ENCODE peak calls at places on chromosomes 12 and 14, in six cellular contexts. One of them, this sample, is unnamed. For H3K4me1, the result is how much of the 10 kb centered on the place peaks cover.

GRCh38 chr12:70626180-70626579 is 11.0 kb downstream of the PTPRB start:
- DNase-seq in pancreas: no peak
- DNase-seq in body of pancreas: no peak
- DNase-seq in A549: no peak
- DNase-seq in Caco-2: no peak
- DNase-seq in heart right ventricle: no peak
- DNase-seq in this sample: no peak

GRCh38 chr14:59020382-59020781 is 168.1 kb upstream of the DAAM1 start:
- DNase-seq in pancreas: no peak
- DNase-seq in body of pancreas: no peak
- DNase-seq in A549: peak
- DNase-seq in Caco-2: no peak
- DNase-seq in heart right ventricle: no peak
- DNase-seq in this sample: peak

GRCh38 chr14:88005978-88006851 is 1.3 kb downstream of the GPR65 start:
- DNase-seq in pancreas: no peak
- DNase-seq in body of pancreas: no peak
- DNase-seq in A549: no peak
- DNase-seq in Caco-2: no peak
- DNase-seq in heart right ventricle: no peak
- DNase-seq in this sample: no peak

GRCh38 chr12:117857632-117858274 is 111.0 kb downstream of the KSR2 start:
- DNase-seq in pancreas: no peak
- DNase-seq in body of pancreas: peak
- DNase-seq in A549: peak
- DNase-seq in Caco-2: peak
- DNase-seq in heart right ventricle: peak
- DNase-seq in this sample: peak

GRCh38 chr14:40098468-40098867 is 666.2 kb upstream of the FBXO33 start:
- DNase-seq in pancreas: no peak
- DNase-seq in body of pancreas: no peak
- DNase-seq in A549: no peak
- DNase-seq in Caco-2: no peak
- DNase-seq in heart right ventricle: no peak
- DNase-seq in this sample: no peak

GRCh38 chr12:100564090-100564489 is 9.4 kb upstream of the GAS2L3 start:
- DNase-seq in pancreas: no peak
- DNase-seq in body of pancreas: no peak
- DNase-seq in A549: no peak
- DNase-seq in Caco-2: no peak
- DNase-seq in heart right ventricle: no peak
- DNase-seq in this sample: peak

GRCh38 chr12:104535383-104535782 is 78.6 kb downstream of the CHST11 start:
- DNase-seq in pancreas: no peak
- DNase-seq in body of pancreas: no peak
- DNase-seq in A549: no peak
- DNase-seq in Caco-2: no peak
- DNase-seq in heart right ventricle: no peak
- DNase-seq in this sample: no peak

GRCh38 chr14:64554551-64554950 is 4.8 kb downstream of the PPP1R36 start:
- DNase-seq in pancreas: no peak
- DNase-seq in body of pancreas: no peak
- DNase-seq in A549: no peak
- DNase-seq in Caco-2: no peak
- DNase-seq in heart right ventricle: no peak
- DNase-seq in this sample: no peak

GRCh38 chr14:83071888-83072501 is 1538.3 kb upstream of the SEL1L start:
- DNase-seq in pancreas: no peak
- DNase-seq in body of pancreas: no peak
- DNase-seq in A549: peak
- DNase-seq in Caco-2: no peak
- DNase-seq in heart right ventricle: no peak
- DNase-seq in this sample: peak

GRCh38 chr12:948238-948637 is 1.3 kb downstream of the RAD52 start:
- DNase-seq in pancreas: no peak
- DNase-seq in body of pancreas: no peak
- DNase-seq in A549: no peak
- DNase-seq in Caco-2: no peak
- DNase-seq in heart right ventricle: no peak
- DNase-seq in this sample: no peak

GRCh38 chr12:76792828-76793227 is 28.9 kb downstream of the ZDHHC17 start:
- DNase-seq in pancreas: no peak
- DNase-seq in body of pancreas: no peak
- DNase-seq in A549: no peak
- DNase-seq in Caco-2: no peak
- DNase-seq in heart right ventricle: no peak
- DNase-seq in this sample: no peak

GRCh38 chr14:56412453-56413434 is 166.9 kb upstream of the TMEM260 start:
- DNase-seq in pancreas: no peak
- DNase-seq in body of pancreas: no peak
- DNase-seq in A549: no peak
- DNase-seq in Caco-2: no peak
- DNase-seq in heart right ventricle: no peak
- DNase-seq in this sample: no peak

DNA sequence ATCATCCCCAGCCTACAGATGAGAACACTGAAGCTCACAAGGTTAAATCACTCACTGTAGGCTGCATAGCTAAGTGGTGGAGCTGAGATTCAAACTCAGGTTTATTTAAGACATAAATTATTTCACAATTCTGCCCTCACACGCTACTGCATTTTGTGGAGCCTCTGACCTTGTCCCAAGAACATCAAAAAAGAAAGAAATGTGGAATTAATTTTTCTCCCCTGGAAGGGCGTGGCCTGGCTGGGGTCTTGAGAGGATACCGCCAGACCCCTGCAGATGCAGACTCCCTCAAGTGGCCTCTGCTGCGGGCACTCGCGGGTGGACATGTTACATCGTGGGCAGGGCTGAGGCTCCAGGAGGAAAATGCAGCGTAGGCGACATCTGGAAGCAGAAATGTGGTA is 40.6 kb downstream of the LTBP2 start:
- DNase-seq in pancreas: no peak
- DNase-seq in body of pancreas: no peak
- DNase-seq in A549: no peak
- DNase-seq in Caco-2: no peak
- DNase-seq in heart right ventricle: peak
- DNase-seq in this sample: no peak
- H3K4me1 ChIP-seq in pancreas: under half
- H3K4me1 ChIP-seq in body of pancreas: under half
- H3K4me1 ChIP-seq in A549: half or more
- H3K4me1 ChIP-seq in Caco-2: under half
- H3K4me1 ChIP-seq in heart right ventricle: under half
- H3K4me1 ChIP-seq in this sample: under half

GRCh38 chr14:90050271-90050670 is 11.5 kb upstream of the KCNK13 start:
- DNase-seq in pancreas: no peak
- DNase-seq in body of pancreas: no peak
- DNase-seq in A549: no peak
- DNase-seq in Caco-2: no peak
- DNase-seq in heart right ventricle: no peak
- DNase-seq in this sample: no peak
- H3K4me1 ChIP-seq in pancreas: under half
- H3K4me1 ChIP-seq in body of pancreas: under half
- H3K4me1 ChIP-seq in A549: under half
- H3K4me1 ChIP-seq in Caco-2: under half
- H3K4me1 ChIP-seq in heart right ventricle: under half
- H3K4me1 ChIP-seq in this sample: under half

GRCh38 chr14:52948039-52948438 is 2.8 kb downstream of the FERMT2 start:
- DNase-seq in pancreas: no peak
- DNase-seq in body of pancreas: no peak
- DNase-seq in A549: no peak
- DNase-seq in Caco-2: peak
- DNase-seq in heart right ventricle: no peak
- DNase-seq in this sample: no peak
- H3K4me1 ChIP-seq in pancreas: under half
- H3K4me1 ChIP-seq in body of pancreas: under half
- H3K4me1 ChIP-seq in A549: under half
- H3K4me1 ChIP-seq in Caco-2: under half
- H3K4me1 ChIP-seq in heart right ventricle: under half
- H3K4me1 ChIP-seq in this sample: under half

DNA sequence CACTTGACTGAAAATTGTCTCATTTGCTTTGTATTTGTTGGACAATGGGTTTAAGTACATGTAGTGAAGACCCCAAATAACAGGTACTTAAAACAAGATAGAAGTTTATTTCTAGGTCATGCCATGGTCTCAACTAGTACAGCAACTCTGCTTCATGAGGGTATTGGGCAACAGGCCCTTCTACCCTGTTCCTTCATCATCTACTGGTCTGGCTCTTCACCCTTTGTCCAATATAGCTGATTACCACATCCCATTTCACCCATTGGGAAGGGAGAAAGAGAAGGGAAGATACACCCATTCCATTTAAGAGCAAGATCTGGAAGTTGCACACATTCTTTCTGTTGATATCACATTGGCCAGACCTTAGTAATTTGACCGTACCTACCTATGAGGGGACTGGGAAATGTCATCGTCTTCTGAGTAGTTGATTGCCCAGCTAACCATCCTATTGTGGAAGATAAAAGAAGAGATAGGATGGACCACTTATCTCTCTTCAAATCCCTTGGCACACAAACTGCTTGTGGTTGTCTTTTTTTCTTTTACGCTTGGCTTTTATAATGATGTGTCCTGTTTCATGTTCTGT is 104.6 kb downstream of the DIP2B start:
- DNase-seq in pancreas: no peak
- DNase-seq in body of pancreas: no peak
- DNase-seq in A549: no peak
- DNase-seq in Caco-2: no peak
- DNase-seq in heart right ventricle: no peak
- DNase-seq in this sample: no peak
- H3K4me1 ChIP-seq in pancreas: under half
- H3K4me1 ChIP-seq in body of pancreas: under half
- H3K4me1 ChIP-seq in A549: under half
- H3K4me1 ChIP-seq in Caco-2: under half
- H3K4me1 ChIP-seq in heart right ventricle: under half
- H3K4me1 ChIP-seq in this sample: under half

DNA sequence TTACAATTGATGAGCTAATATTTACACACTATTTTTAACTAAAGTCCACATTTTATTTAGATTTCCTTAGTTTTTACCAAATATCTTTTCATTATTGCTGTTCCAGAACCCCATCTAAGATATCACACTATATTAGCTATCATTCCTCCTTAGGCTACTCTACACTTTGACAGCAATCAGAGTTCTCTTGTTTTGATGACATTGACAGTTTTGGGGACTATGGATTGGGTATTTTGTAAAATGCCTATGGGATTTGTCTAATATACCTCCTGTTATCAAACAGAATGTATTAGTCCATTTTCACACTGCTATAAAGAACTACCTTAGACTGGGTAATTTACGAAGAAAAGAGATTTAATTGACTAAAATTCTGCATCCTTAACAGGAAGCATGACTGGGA is 489.1 kb downstream of the FOXG1 start:
- DNase-seq in pancreas: no peak
- DNase-seq in body of pancreas: no peak
- DNase-seq in A549: no peak
- DNase-seq in Caco-2: no peak
- DNase-seq in heart right ventricle: no peak
- DNase-seq in this sample: no peak
- H3K4me1 ChIP-seq in pancreas: under half
- H3K4me1 ChIP-seq in body of pancreas: under half
- H3K4me1 ChIP-seq in A549: under half
- H3K4me1 ChIP-seq in Caco-2: under half
- H3K4me1 ChIP-seq in heart right ventricle: under half
- H3K4me1 ChIP-seq in this sample: under half

GRCh38 chr14:21107360-21107781 is 6.5 kb downstream of the TMEM253 start:
- DNase-seq in pancreas: no peak
- DNase-seq in body of pancreas: no peak
- DNase-seq in A549: peak
- DNase-seq in Caco-2: no peak
- DNase-seq in heart right ventricle: peak
- DNase-seq in this sample: peak
- H3K4me1 ChIP-seq in pancreas: under half
- H3K4me1 ChIP-seq in body of pancreas: under half
- H3K4me1 ChIP-seq in A549: under half
- H3K4me1 ChIP-seq in Caco-2: under half
- H3K4me1 ChIP-seq in heart right ventricle: under half
- H3K4me1 ChIP-seq in this sample: under half

DNA sequence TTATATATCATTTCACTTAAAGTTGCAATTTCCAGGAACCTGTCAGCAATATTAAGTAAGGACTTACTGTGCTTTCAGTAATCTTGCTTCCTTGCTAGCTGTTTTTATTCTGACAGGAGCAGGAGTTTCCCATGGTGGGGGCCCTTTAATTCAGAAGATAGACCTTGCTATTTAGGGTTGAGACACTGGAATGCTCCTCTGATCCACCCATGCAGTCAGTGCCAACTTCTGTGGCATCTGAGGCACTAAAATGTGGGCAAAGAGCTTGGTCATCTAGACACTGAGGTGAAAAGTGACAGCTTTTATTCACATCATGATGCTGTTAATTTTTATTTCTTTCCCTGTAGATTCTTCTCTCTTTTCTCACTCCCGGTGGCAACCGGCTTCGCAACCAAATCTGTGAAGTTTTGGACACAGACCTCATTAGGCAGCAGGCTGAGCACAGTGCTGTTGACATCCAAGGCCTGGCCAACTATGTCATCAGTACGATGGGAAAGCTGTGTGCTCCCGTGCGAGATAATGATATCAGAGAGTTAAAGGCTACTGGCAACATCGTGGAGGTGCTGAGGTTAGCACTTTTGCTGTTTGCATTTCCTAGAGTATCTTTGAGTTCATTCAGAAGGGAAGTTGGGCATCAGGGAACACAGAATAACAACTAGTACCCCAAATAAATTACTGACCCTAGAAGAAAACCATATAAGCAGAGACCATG is 18.8 kb downstream of the TCP11L2 start:
- DNase-seq in pancreas: no peak
- DNase-seq in body of pancreas: no peak
- DNase-seq in A549: no peak
- DNase-seq in Caco-2: no peak
- DNase-seq in heart right ventricle: peak
- DNase-seq in this sample: peak
- H3K4me1 ChIP-seq in pancreas: under half
- H3K4me1 ChIP-seq in body of pancreas: under half
- H3K4me1 ChIP-seq in A549: under half
- H3K4me1 ChIP-seq in Caco-2: under half
- H3K4me1 ChIP-seq in heart right ventricle: under half
- H3K4me1 ChIP-seq in this sample: under half

GRCh38 chr12:120260607-120261006 is 4.9 kb downstream of the PXN start:
- DNase-seq in pancreas: no peak
- DNase-seq in body of pancreas: no peak
- DNase-seq in A549: no peak
- DNase-seq in Caco-2: no peak
- DNase-seq in heart right ventricle: no peak
- DNase-seq in this sample: no peak
- H3K4me1 ChIP-seq in pancreas: under half
- H3K4me1 ChIP-seq in body of pancreas: half or more
- H3K4me1 ChIP-seq in A549: half or more
- H3K4me1 ChIP-seq in Caco-2: under half
- H3K4me1 ChIP-seq in heart right ventricle: half or more
- H3K4me1 ChIP-seq in this sample: under half